ENCODE peak calls at places on chromosomes 6 and 20, in four cellular contexts. U is SK-N-SH, R is K562, E is GM12878. Z is an unnamed sample.

GRCh38 chr6:947235-947934 is 254.4 kb upstream of the EXOC2 start:
- DNase-seq in U (no peak), R (no peak), E (no peak), Z (no peak)

GRCh38 chr20:10414982-10415650 is 18.9 kb downstream of the MKKS start:
- DNase-seq in U (no peak), R (peak; percentile 5), E (no peak), Z (peak; percentile 31)

GRCh38 chr6:126633362-126633761 is 293.4 kb downstream of the CENPW start:
- DNase-seq in U (no peak), R (no peak), E (no peak), Z (no peak)

GRCh38 chr6:110618591-110619267 is 142.3 kb upstream of the SLC22A16 start:
- DNase-seq in U (no peak), R (no peak), E (peak; percentile 11), Z (no peak)

GRCh38 chr20:49694450-49695071 is 19.1 kb downstream of the B4GALT5 start:
- DNase-seq in U (no peak), R (no peak), E (no peak), Z (no peak)

GRCh38 chr6:6808343-6808742 is 219.8 kb downstream of the LY86 start:
- DNase-seq in U (no peak), R (no peak), E (no peak), Z (no peak)

GRCh38 chr6:75893058-75893775 is 144.2 kb downstream of the MYO6 start:
- DNase-seq in U (peak; percentile 51), R (peak; percentile 24), E (peak; percentile 19), Z (no peak)

GRCh38 chr6:159359581-159360264 is 190.5 kb downstream of the FNDC1 start:
- DNase-seq in U (no peak), R (no peak), E (no peak), Z (no peak)

GRCh38 chr6:89952696-89953095 is 58.4 kb downstream of the GJA10 start:
- DNase-seq in U (no peak), R (no peak), E (no peak), Z (no peak)

GRCh38 chr6:3293271-3294155 is 34.8 kb downstream of the PSMG4 start:
- DNase-seq in U (no peak), R (no peak), E (no peak), Z (peak; percentile 3)

GRCh38 chr6:42224222-42225042 is 6.8 kb upstream of the MRPS10 start:
- DNase-seq in U (no peak), R (no peak), E (peak; percentile 94), Z (no peak)

GRCh38 chr6:113015249-113015648 is 668.1 kb downstream of the RFPL4B start:
- DNase-seq in U (no peak), R (no peak), E (no peak), Z (no peak)

GRCh38 chr6:7912024-7912423 is 1.4 kb upstream of the TXNDC5 start:
- DNase-seq in U (no peak), R (no peak), E (no peak), Z (no peak)

GRCh38 chr20:44204156-44204831 is 6.3 kb downstream of the OSER1 start:
- DNase-seq in U (no peak), R (peak; percentile 30), E (no peak), Z (no peak)

GRCh38 chr6:36649721-36650484 is 28.6 kb upstream of the CDKN1A start:
- DNase-seq in U (no peak), R (no peak), E (no peak), Z (no peak)

GRCh38 chr6:168724033-168724432 is 283.0 kb downstream of the SMOC2 start:
- DNase-seq in U (no peak), R (no peak), E (no peak), Z (no peak)

GRCh38 chr6:98041072-98041471 is 758.1 kb upstream of the MMS22L start:
- DNase-seq in U (no peak), R (no peak), E (no peak), Z (no peak)

GRCh38 chr6:155417454-155417853 is 38.2 kb downstream of the NOX3 start:
- DNase-seq in U (no peak), R (no peak), E (no peak), Z (no peak)

GRCh38 chr6:1395496-1395895 is 6.1 kb downstream of the FOXF2 start:
- DNase-seq in U (no peak), R (no peak), E (no peak), Z (no peak)

GRCh38 chr6:121436966-121437756 is 1.7 kb downstream of the GJA1 start:
- DNase-seq in U (peak; percentile 59), R (no peak), E (no peak), Z (peak; percentile 54)

GRCh38 chr6:121435444-121436069 is at the start of gene GJA1:
- DNase-seq in U (peak; percentile 22), R (no peak), E (no peak), Z (peak; percentile 45)

GRCh38 chr6:121436172-121436965 is 923 bp downstream of the GJA1 start:
- DNase-seq in U (no peak), R (no peak), E (no peak), Z (no peak)

GRCh38 chr6:121439456-121440250 is 4.2 kb downstream of the GJA1 start:
- DNase-seq in U (no peak), R (no peak), E (no peak), Z (no peak)

GRCh38 chr6:121437861-121438651 is 2.6 kb downstream of the GJA1 start:
- DNase-seq in U (no peak), R (no peak), E (no peak), Z (peak; percentile 60)
- TF ChIP-seq USF1 in U (no peak), R (no peak), E (no peak), Z (no peak)

GRCh38 chr6:30611150-30611855 is 5.7 kb downstream of the PPP1R10 start:
- DNase-seq in U (no peak), R (no peak), E (no peak), Z (no peak)
- TF ChIP-seq USF1 in U (no peak), R (no peak), E (no peak), Z (no peak)

GRCh38 chr6:5507056-5507722 is 245.9 kb downstream of the FARS2 start:
- DNase-seq in U (no peak), R (no peak), E (peak; percentile 92), Z (no peak)
- TF ChIP-seq USF1 in U (no peak), R (no peak), E (no peak), Z (no peak)

DNA sequence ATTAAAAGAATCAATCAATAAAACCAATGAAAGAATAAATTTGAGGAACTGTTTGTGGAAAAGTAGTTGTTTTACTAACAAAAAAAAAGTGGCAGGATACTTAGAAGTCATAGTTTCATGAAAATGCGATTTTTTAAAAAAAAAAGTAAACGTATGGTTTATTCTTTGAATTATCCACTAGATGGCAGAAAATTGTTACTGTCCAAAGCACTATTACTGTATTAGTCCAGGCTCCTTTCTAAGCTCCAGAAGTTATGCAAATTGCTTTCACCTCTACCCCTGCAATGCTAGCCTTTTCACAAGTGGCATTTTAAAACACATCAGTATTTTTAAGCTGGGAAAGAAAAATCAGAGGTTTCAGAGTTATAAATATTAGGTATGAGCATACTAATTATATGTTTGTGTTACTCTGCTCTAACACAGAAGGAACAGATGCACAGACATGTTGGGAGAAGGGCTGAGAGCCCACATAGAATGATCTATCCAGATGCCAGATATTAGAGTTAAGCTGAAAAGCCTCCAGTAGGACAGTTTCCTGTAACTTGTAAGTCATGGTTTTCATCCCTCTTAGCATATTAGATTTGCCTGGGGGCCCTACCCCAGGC is 63.9 kb downstream of the FHL5 start:
- DNase-seq in U (peak; percentile 51), R (peak; percentile 15), E (peak; percentile 49), Z (no peak)
- TF ChIP-seq USF1 in U (no peak), R (no peak), E (no peak), Z (no peak)

DNA sequence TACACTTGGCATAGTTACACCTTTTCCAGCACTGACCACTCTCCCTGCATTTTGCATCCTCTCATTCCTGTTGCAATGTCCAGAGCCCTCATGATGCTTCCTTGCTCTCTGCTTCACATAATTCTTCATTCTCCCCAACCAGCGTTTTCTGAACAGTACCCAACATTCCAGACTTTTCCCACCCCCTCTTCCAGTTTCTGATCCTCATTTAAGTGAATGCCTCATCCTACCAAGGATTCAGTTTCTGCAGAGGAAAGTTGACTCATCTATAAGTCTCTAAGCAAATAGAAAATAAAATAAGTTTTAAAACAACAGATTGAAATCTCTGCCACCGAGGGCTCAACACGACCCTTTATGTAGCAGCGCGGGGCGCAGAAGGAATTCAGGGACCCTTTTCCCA is 321.3 kb upstream of the TCF21 start:
- DNase-seq in U (no peak), R (no peak), E (no peak), Z (no peak)
- TF ChIP-seq USF1 in U (no peak), R (no peak), E (no peak), Z (no peak)

DNA sequence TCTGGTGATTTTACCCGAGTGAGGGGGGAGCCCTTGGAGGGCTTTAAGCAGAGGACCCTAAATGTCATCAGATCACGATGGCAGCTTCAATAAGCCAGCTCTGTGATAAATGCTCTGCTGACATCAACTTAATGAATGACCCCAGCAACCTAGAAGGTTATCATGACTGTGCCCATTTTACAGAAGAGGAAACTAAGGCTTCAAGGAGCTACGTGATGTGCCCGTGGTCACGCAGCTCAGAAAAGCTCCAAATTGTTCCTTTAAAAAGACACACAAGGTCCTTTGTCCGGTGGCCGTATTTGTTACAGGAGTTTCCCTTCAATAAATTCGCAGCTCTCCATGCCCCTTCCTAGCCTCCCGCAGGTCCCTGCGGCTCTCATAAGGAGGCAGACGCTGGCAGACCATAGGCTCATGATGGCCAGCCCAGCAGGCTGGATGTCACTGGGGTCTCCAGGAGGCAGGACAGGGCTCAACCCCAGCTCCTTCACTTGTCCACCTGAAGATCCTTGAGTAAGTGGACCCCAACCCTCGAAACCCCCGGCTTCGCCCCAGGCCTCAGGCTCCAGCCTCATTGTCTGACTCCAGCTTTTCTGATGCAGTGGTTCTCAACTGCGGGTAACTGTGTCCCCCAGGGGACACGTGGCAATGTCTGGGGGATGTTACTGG is 106.4 kb downstream of the BMP7 start:
- DNase-seq in U (no peak), R (no peak), E (no peak), Z (no peak)
- TF ChIP-seq USF1 in U (no peak), R (no peak), E (no peak), Z (no peak)

DNA sequence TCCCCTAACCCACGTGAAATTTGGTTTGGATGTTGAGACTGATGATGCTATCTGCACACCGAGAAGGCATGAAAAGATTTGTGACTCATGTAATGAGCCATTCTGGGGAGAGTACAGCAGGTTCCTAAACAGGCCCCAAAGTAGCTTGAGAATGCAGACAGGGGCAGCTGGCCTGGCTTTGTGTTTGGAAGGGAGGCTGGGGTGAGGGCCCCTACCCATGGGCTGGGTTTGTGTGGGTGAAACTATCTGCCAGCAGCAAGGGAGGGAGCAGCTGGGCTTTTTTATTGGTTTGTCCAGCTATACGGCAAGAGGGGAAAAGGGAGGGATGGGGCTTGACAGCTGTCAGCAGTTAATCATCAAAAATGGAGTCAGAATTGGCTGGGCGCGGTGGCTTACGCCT is 87.0 kb upstream of the RNF24 start:
- DNase-seq in U (no peak), R (no peak), E (no peak), Z (no peak)
- TF ChIP-seq USF1 in U (no peak), R (no peak), E (no peak), Z (no peak)